ENCODE peak calls at places on chromosomes 12 and 14, in five cellular contexts. One of them, this sample, is unnamed. For H3K27me3, the result is how much of the 10 kb centered on the place peaks cover.

GRCh38 chr14:77186911-77187648 is 5.5 kb downstream of the TMEM63C start:
- DNase-seq in psoas muscle: peak
- DNase-seq in SJCRH30: peak
- DNase-seq in heart right ventricle: no peak
- DNase-seq in neural progenitor cell: peak
- DNase-seq in this sample: no peak

GRCh38 chr12:127355061-127355820 is 911.7 kb upstream of the TMEM132C start:
- DNase-seq in psoas muscle: no peak
- DNase-seq in neural progenitor cell: peak
- DNase-seq in heart right ventricle: no peak
- DNase-seq in SJCRH30: no peak
- DNase-seq in this sample: no peak

GRCh38 chr12:69875416-69875815 is 50.4 kb downstream of the MYRFL start:
- DNase-seq in SJCRH30: no peak
- DNase-seq in psoas muscle: no peak
- DNase-seq in neural progenitor cell: peak
- DNase-seq in heart right ventricle: no peak
- DNase-seq in this sample: no peak

GRCh38 chr12:45725631-45726593 is 3.6 kb upstream of the ARID2 start:
- DNase-seq in heart right ventricle: peak
- DNase-seq in neural progenitor cell: peak
- DNase-seq in SJCRH30: peak
- DNase-seq in psoas muscle: no peak
- DNase-seq in this sample: peak

GRCh38 chr14:50619569-50620141 is 48.5 kb downstream of the SAV1 start:
- DNase-seq in neural progenitor cell: peak
- DNase-seq in psoas muscle: no peak
- DNase-seq in SJCRH30: no peak
- DNase-seq in heart right ventricle: no peak
- DNase-seq in this sample: no peak

GRCh38 chr12:88062464-88062863 is 33.3 kb upstream of the C12orf50 start:
- DNase-seq in neural progenitor cell: no peak
- DNase-seq in psoas muscle: no peak
- DNase-seq in heart right ventricle: no peak
- DNase-seq in SJCRH30: no peak
- DNase-seq in this sample: no peak

GRCh38 chr12:19946549-19946948 is 421.8 kb upstream of the PDE3A start:
- DNase-seq in neural progenitor cell: no peak
- DNase-seq in SJCRH30: peak
- DNase-seq in psoas muscle: no peak
- DNase-seq in heart right ventricle: no peak
- DNase-seq in this sample: no peak

GRCh38 chr12:104358353-104359003 is 54.9 kb downstream of the EID3 start:
- DNase-seq in heart right ventricle: peak
- DNase-seq in SJCRH30: peak
- DNase-seq in neural progenitor cell: peak
- DNase-seq in psoas muscle: peak
- DNase-seq in this sample: peak

GRCh38 chr14:68312884-68313725 is 479.8 kb downstream of the ZFP36L1 start:
- DNase-seq in SJCRH30: peak
- DNase-seq in neural progenitor cell: peak
- DNase-seq in psoas muscle: no peak
- DNase-seq in heart right ventricle: no peak
- DNase-seq in this sample: no peak

GRCh38 chr12:46815792-46816191 is 10.0 kb downstream of the SLC38A4 start:
- DNase-seq in SJCRH30: no peak
- DNase-seq in psoas muscle: no peak
- DNase-seq in neural progenitor cell: no peak
- DNase-seq in heart right ventricle: no peak
- DNase-seq in this sample: no peak

GRCh38 chr12:53046655-53047220 is 3.1 kb upstream of the TNS2 start:
- DNase-seq in neural progenitor cell: peak
- DNase-seq in SJCRH30: peak
- DNase-seq in psoas muscle: peak
- DNase-seq in heart right ventricle: peak
- DNase-seq in this sample: peak

GRCh38 chr12:109735051-109735521 is 21.5 kb downstream of the FAM222A start:
- DNase-seq in neural progenitor cell: no peak
- DNase-seq in SJCRH30: no peak
- DNase-seq in psoas muscle: peak
- DNase-seq in heart right ventricle: no peak
- DNase-seq in this sample: no peak

GRCh38 chr12:71504471-71504852 is 64.9 kb downstream of the LGR5 start:
- DNase-seq in neural progenitor cell: peak
- DNase-seq in SJCRH30: peak
- DNase-seq in psoas muscle: no peak
- DNase-seq in heart right ventricle: peak
- DNase-seq in this sample: no peak

GRCh38 chr12:131138638-131139362 is 185.1 kb downstream of the ADGRD1 start:
- DNase-seq in psoas muscle: no peak
- DNase-seq in heart right ventricle: no peak
- DNase-seq in SJCRH30: no peak
- DNase-seq in neural progenitor cell: no peak
- DNase-seq in this sample: no peak

GRCh38 chr14:103329421-103330347 is 4.4 kb upstream of the EIF5 start:
- DNase-seq in SJCRH30: no peak
- DNase-seq in heart right ventricle: peak
- DNase-seq in neural progenitor cell: no peak
- DNase-seq in psoas muscle: no peak
- DNase-seq in this sample: no peak

GRCh38 chr14:77158175-77158908 is 16.8 kb upstream of the ZDHHC22 start:
- DNase-seq in SJCRH30: peak
- DNase-seq in psoas muscle: peak
- DNase-seq in heart right ventricle: peak
- DNase-seq in neural progenitor cell: peak
- DNase-seq in this sample: peak

DNA sequence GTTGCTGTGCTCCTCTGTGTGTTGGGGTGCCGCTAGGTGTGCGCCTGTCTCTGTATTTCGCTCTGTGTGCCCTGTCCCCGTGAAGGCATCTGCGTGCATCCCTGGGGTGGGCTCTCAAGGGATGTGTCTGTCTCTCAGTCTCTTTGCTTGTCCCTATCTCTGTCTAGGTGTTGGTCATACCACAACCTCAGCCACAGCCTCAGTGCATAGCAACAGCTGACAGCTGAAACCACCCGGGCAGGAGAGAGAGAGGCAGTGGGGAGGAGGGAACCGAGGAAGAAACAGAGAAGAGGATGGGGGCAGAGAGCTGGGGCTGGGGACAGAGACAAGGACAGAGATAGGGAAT is 953 bp upstream of the NXPH4 start:
- DNase-seq in SJCRH30: peak
- DNase-seq in heart right ventricle: no peak
- DNase-seq in neural progenitor cell: no peak
- DNase-seq in psoas muscle: no peak
- DNase-seq in this sample: no peak
- H3K27me3 ChIP-seq in SJCRH30: under half
- H3K27me3 ChIP-seq in heart right ventricle: half or more
- H3K27me3 ChIP-seq in neural progenitor cell: half or more
- H3K27me3 ChIP-seq in psoas muscle: under half
- H3K27me3 ChIP-seq in this sample: under half

GRCh38 chr14:104792945-104793702 is 2.4 kb downstream of the AKT1 start:
- DNase-seq in neural progenitor cell: peak
- DNase-seq in psoas muscle: no peak
- DNase-seq in heart right ventricle: no peak
- DNase-seq in SJCRH30: no peak
- DNase-seq in this sample: no peak

GRCh38 chr14:104792101-104792884 is 3.3 kb downstream of the AKT1 start:
- DNase-seq in neural progenitor cell: no peak
- DNase-seq in psoas muscle: peak
- DNase-seq in heart right ventricle: peak
- DNase-seq in SJCRH30: no peak
- DNase-seq in this sample: no peak

GRCh38 chr14:104793703-104793959 is 1.9 kb downstream of the AKT1 start:
- DNase-seq in neural progenitor cell: no peak
- DNase-seq in SJCRH30: no peak
- DNase-seq in psoas muscle: no peak
- DNase-seq in heart right ventricle: no peak
- DNase-seq in this sample: no peak

GRCh38 chr14:104789752-104790743 is 5.5 kb downstream of the AKT1 start:
- DNase-seq in neural progenitor cell: no peak
- DNase-seq in psoas muscle: no peak
- DNase-seq in heart right ventricle: no peak
- DNase-seq in SJCRH30: no peak
- DNase-seq in this sample: peak

GRCh38 chr14:104791425-104791824 is 4.1 kb downstream of the AKT1 start:
- DNase-seq in psoas muscle: no peak
- DNase-seq in SJCRH30: no peak
- DNase-seq in neural progenitor cell: no peak
- DNase-seq in heart right ventricle: no peak
- DNase-seq in this sample: no peak
- H3K27ac ChIP-seq in psoas muscle: no peak
- H3K27ac ChIP-seq in SJCRH30: no peak
- H3K27ac ChIP-seq in neural progenitor cell: no peak
- H3K27ac ChIP-seq in heart right ventricle: peak
- H3K27ac ChIP-seq in this sample: no peak

GRCh38 chr12:99911967-99912366 is 72.8 kb downstream of the ANKS1B start:
- DNase-seq in neural progenitor cell: no peak
- DNase-seq in SJCRH30: no peak
- DNase-seq in psoas muscle: no peak
- DNase-seq in heart right ventricle: no peak
- DNase-seq in this sample: no peak

GRCh38 chr12:99914206-99914605 is 70.5 kb downstream of the ANKS1B start:
- DNase-seq in neural progenitor cell: no peak
- DNase-seq in SJCRH30: no peak
- DNase-seq in psoas muscle: no peak
- DNase-seq in heart right ventricle: no peak
- DNase-seq in this sample: no peak

GRCh38 chr12:99910342-99910741 is 74.4 kb downstream of the ANKS1B start:
- DNase-seq in psoas muscle: no peak
- DNase-seq in SJCRH30: no peak
- DNase-seq in heart right ventricle: no peak
- DNase-seq in neural progenitor cell: no peak
- DNase-seq in this sample: no peak

GRCh38 chr12:99907210-99907609 is 77.5 kb downstream of the ANKS1B start:
- DNase-seq in heart right ventricle: no peak
- DNase-seq in neural progenitor cell: no peak
- DNase-seq in psoas muscle: no peak
- DNase-seq in SJCRH30: no peak
- DNase-seq in this sample: no peak

DNA sequence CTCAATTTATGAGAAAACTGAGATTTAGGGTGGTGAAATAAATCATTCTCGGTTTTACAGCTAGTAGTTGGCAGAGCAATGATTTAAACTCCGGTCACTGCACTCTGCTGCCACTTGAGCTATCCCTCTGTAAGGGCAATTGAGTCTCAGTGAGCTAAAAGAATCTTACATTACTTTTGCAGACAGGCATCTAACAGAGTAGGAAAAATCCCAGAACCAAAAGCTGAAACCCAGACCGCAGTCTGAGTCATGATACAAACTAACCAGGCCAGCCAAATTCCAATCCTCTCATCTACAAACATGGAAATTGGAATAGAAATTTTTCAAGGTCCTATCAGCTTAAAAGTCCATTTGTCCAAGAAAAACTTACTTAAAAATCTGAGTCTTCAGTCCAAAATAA is 73.7 kb downstream of the ANKS1B start:
- DNase-seq in SJCRH30: no peak
- DNase-seq in neural progenitor cell: no peak
- DNase-seq in psoas muscle: no peak
- DNase-seq in heart right ventricle: peak
- DNase-seq in this sample: peak
- H3K4me3 ChIP-seq in SJCRH30: no peak
- H3K4me3 ChIP-seq in neural progenitor cell: no peak
- H3K4me3 ChIP-seq in psoas muscle: peak
- H3K4me3 ChIP-seq in heart right ventricle: no peak
- H3K4me3 ChIP-seq in this sample: no peak

GRCh38 chr12:113152835-113153814 is 3.6 kb downstream of the CFAP73 start:
- DNase-seq in SJCRH30: no peak
- DNase-seq in psoas muscle: peak
- DNase-seq in heart right ventricle: peak
- DNase-seq in neural progenitor cell: peak
- DNase-seq in this sample: peak
- H3K27me3 ChIP-seq in SJCRH30: under half
- H3K27me3 ChIP-seq in psoas muscle: under half
- H3K27me3 ChIP-seq in heart right ventricle: half or more
- H3K27me3 ChIP-seq in neural progenitor cell: half or more
- H3K27me3 ChIP-seq in this sample: under half

GRCh38 chr12:1553987-1554982 is 40.1 kb downstream of the FBXL14 start:
- DNase-seq in neural progenitor cell: no peak
- DNase-seq in SJCRH30: no peak
- DNase-seq in heart right ventricle: no peak
- DNase-seq in psoas muscle: no peak
- DNase-seq in this sample: no peak
- H3K27ac ChIP-seq in neural progenitor cell: no peak
- H3K27ac ChIP-seq in SJCRH30: no peak
- H3K27ac ChIP-seq in heart right ventricle: no peak
- H3K27ac ChIP-seq in psoas muscle: no peak
- H3K27ac ChIP-seq in this sample: no peak

GRCh38 chr12:65765436-65765813 is 58.9 kb upstream of the HMGA2 start:
- DNase-seq in heart right ventricle: no peak
- DNase-seq in neural progenitor cell: no peak
- DNase-seq in SJCRH30: no peak
- DNase-seq in psoas muscle: no peak
- DNase-seq in this sample: no peak

GRCh38 chr12:65761301-65761700 is 63.0 kb upstream of the HMGA2 start:
- DNase-seq in SJCRH30: peak
- DNase-seq in psoas muscle: no peak
- DNase-seq in heart right ventricle: no peak
- DNase-seq in neural progenitor cell: no peak
- DNase-seq in this sample: no peak

GRCh38 chr12:65759735-65760134 is 64.5 kb upstream of the HMGA2 start:
- DNase-seq in heart right ventricle: no peak
- DNase-seq in neural progenitor cell: no peak
- DNase-seq in psoas muscle: no peak
- DNase-seq in SJCRH30: no peak
- DNase-seq in this sample: no peak

GRCh38 chr12:65769880-65770279 is 54.4 kb upstream of the HMGA2 start:
- DNase-seq in neural progenitor cell: no peak
- DNase-seq in SJCRH30: no peak
- DNase-seq in psoas muscle: no peak
- DNase-seq in heart right ventricle: no peak
- DNase-seq in this sample: no peak

GRCh38 chr12:65764325-65764724 is 60.0 kb upstream of the HMGA2 start:
- DNase-seq in psoas muscle: no peak
- DNase-seq in heart right ventricle: no peak
- DNase-seq in SJCRH30: no peak
- DNase-seq in neural progenitor cell: no peak
- DNase-seq in this sample: no peak
- H3K4me3 ChIP-seq in psoas muscle: no peak
- H3K4me3 ChIP-seq in heart right ventricle: no peak
- H3K4me3 ChIP-seq in SJCRH30: no peak
- H3K4me3 ChIP-seq in neural progenitor cell: no peak
- H3K4me3 ChIP-seq in this sample: no peak

GRCh38 chr12:132608231-132609171 is 1.9 kb downstream of the LRCOL1 start:
- DNase-seq in SJCRH30: no peak
- DNase-seq in psoas muscle: no peak
- DNase-seq in neural progenitor cell: peak
- DNase-seq in heart right ventricle: no peak
- DNase-seq in this sample: peak
- H3K27me3 ChIP-seq in SJCRH30: under half
- H3K27me3 ChIP-seq in psoas muscle: under half
- H3K27me3 ChIP-seq in neural progenitor cell: half or more
- H3K27me3 ChIP-seq in heart right ventricle: half or more
- H3K27me3 ChIP-seq in this sample: under half